ENCODE peak calls at places on chromosomes 4 and X, in eight cellular contexts. U is HTR-8/SVneo; Z is CD8-positive, alpha-beta memory T cell; E is psoas muscle; K is NCI-H69; V is NCI-H2171 treated with DMSO at 0.1 percent for 48 hours; I is stimulated activated CD4-positive, alpha-beta T cell treated with anti-CD3 and anti-CD28 coated beads, Interleukin-12 subunit alpha, Interleukin-12 subunit beta, amount 100 ng/mL, for 48 hours; P is pancreas. T is an unnamed sample.

GRCh38 chr4:3413217-3413671 is 28.5 kb upstream of the HGFAC start:
- DNase-seq in U (no peak), Z (no peak), E (peak), K (no peak), V (no peak), I (no peak), P (no peak), T (no peak)

GRCh38 chrX:13750204-13750603 is 15.7 kb downstream of the OFD1 start:
- DNase-seq in U (peak), Z (no peak), E (no peak), K (peak), V (peak), I (no peak), P (no peak), T (no peak)

GRCh38 chr4:53917719-53918118 is 146.7 kb downstream of the CHIC2 start:
- DNase-seq in U (no peak), Z (no peak), E (no peak), K (no peak), V (no peak), I (no peak), P (no peak), T (no peak)

GRCh38 chrX:134554291-134554690 is 94.3 kb downstream of the HPRT1 start:
- DNase-seq in U (no peak), Z (no peak), E (no peak), K (no peak), V (no peak), I (no peak), P (no peak), T (no peak)

GRCh38 chr4:1511441-1512041 is 105.3 kb upstream of the NKX1-1 start:
- DNase-seq in U (no peak), Z (no peak), E (peak), K (no peak), V (peak), I (peak), P (no peak), T (peak)

GRCh38 chr4:17494258-17494657 is 17.6 kb downstream of the QDPR start:
- DNase-seq in U (peak), Z (no peak), E (no peak), K (peak), V (no peak), I (no peak), P (no peak), T (peak)

GRCh38 chr4:187270154-187270553 is 546.5 kb upstream of the FAT1 start:
- DNase-seq in U (no peak), Z (no peak), E (no peak), K (no peak), V (no peak), I (no peak), P (no peak), T (no peak)

GRCh38 chr4:153486281-153487151 is 20.4 kb downstream of the TMEM131L start:
- DNase-seq in U (peak), Z (no peak), E (no peak), K (peak), V (no peak), I (no peak), P (peak), T (peak)

GRCh38 chr4:77581724-77582123 is 23.9 kb upstream of the CXCL13 start:
- DNase-seq in U (no peak), Z (no peak), E (no peak), K (no peak), V (no peak), I (no peak), P (no peak), T (no peak)

GRCh38 chr4:154406022-154406835 is 85.4 kb downstream of the DCHS2 start:
- DNase-seq in U (no peak), Z (no peak), E (no peak), K (no peak), V (no peak), I (no peak), P (no peak), T (no peak)

GRCh38 chr4:2867758-2868491 is 24.3 kb downstream of the ADD1 start:
- DNase-seq in U (no peak), Z (no peak), E (no peak), K (peak), V (no peak), I (no peak), P (peak), T (no peak)